ENCODE peak calls at places on chromosomes 11 and 22, in ten cellular contexts. One of them, this sample, is unnamed.

GRCh38 chr11:33505140-33505539 is 195.5 kb downstream of the C11orf91 start:
- DNase-seq in epithelial cell of proximal tubule: no peak
- DNase-seq in SK-N-SH: no peak
- DNase-seq in uterus: no peak
- DNase-seq in gastrocnemius medialis: no peak
- DNase-seq in suprapubic skin: no peak
- DNase-seq in heart left ventricle: no peak
- DNase-seq in coronary artery: no peak
- DNase-seq in psoas muscle: no peak
- DNase-seq in cardiac fibroblast: no peak
- DNase-seq in this sample: no peak

GRCh38 chr11:43921561-43922294 is 20.7 kb upstream of the C11orf96 start:
- DNase-seq in suprapubic skin: no peak
- DNase-seq in SK-N-SH: no peak
- DNase-seq in epithelial cell of proximal tubule: no peak
- DNase-seq in gastrocnemius medialis: no peak
- DNase-seq in heart left ventricle: no peak
- DNase-seq in coronary artery: no peak
- DNase-seq in cardiac fibroblast: no peak
- DNase-seq in uterus: no peak
- DNase-seq in psoas muscle: no peak
- DNase-seq in this sample: no peak

GRCh38 chr11:8608646-8609045 is 14.6 kb upstream of the STK33 start:
- DNase-seq in suprapubic skin: no peak
- DNase-seq in heart left ventricle: no peak
- DNase-seq in epithelial cell of proximal tubule: no peak
- DNase-seq in uterus: no peak
- DNase-seq in SK-N-SH: no peak
- DNase-seq in gastrocnemius medialis: no peak
- DNase-seq in coronary artery: peak
- DNase-seq in cardiac fibroblast: peak
- DNase-seq in psoas muscle: no peak
- DNase-seq in this sample: no peak

GRCh38 chr22:42604403-42604802 is 10.3 kb downstream of the POLDIP3 start:
- DNase-seq in suprapubic skin: no peak
- DNase-seq in gastrocnemius medialis: no peak
- DNase-seq in coronary artery: no peak
- DNase-seq in epithelial cell of proximal tubule: no peak
- DNase-seq in cardiac fibroblast: peak
- DNase-seq in psoas muscle: no peak
- DNase-seq in heart left ventricle: no peak
- DNase-seq in SK-N-SH: no peak
- DNase-seq in uterus: no peak
- DNase-seq in this sample: no peak

GRCh38 chr11:83241291-83241946 is 44.7 kb downstream of the CCDC90B start:
- DNase-seq in uterus: peak
- DNase-seq in SK-N-SH: peak
- DNase-seq in coronary artery: no peak
- DNase-seq in cardiac fibroblast: peak
- DNase-seq in gastrocnemius medialis: no peak
- DNase-seq in heart left ventricle: no peak
- DNase-seq in psoas muscle: no peak
- DNase-seq in epithelial cell of proximal tubule: no peak
- DNase-seq in suprapubic skin: no peak
- DNase-seq in this sample: no peak

GRCh38 chr11:76206327-76207081 is at the start of gene WNT11:
- DNase-seq in heart left ventricle: peak
- DNase-seq in uterus: peak
- DNase-seq in gastrocnemius medialis: no peak
- DNase-seq in coronary artery: no peak
- DNase-seq in SK-N-SH: peak
- DNase-seq in cardiac fibroblast: peak
- DNase-seq in suprapubic skin: no peak
- DNase-seq in psoas muscle: peak
- DNase-seq in epithelial cell of proximal tubule: no peak
- DNase-seq in this sample: peak

GRCh38 chr11:130071211-130071712 is 1.6 kb downstream of the APLP2 start:
- DNase-seq in coronary artery: no peak
- DNase-seq in uterus: no peak
- DNase-seq in cardiac fibroblast: peak
- DNase-seq in psoas muscle: no peak
- DNase-seq in heart left ventricle: no peak
- DNase-seq in gastrocnemius medialis: no peak
- DNase-seq in SK-N-SH: no peak
- DNase-seq in suprapubic skin: no peak
- DNase-seq in epithelial cell of proximal tubule: no peak
- DNase-seq in this sample: no peak

GRCh38 chr22:27207907-27208306 is 550.5 kb downstream of the MIAT start:
- DNase-seq in SK-N-SH: no peak
- DNase-seq in epithelial cell of proximal tubule: no peak
- DNase-seq in uterus: no peak
- DNase-seq in heart left ventricle: no peak
- DNase-seq in suprapubic skin: no peak
- DNase-seq in psoas muscle: no peak
- DNase-seq in coronary artery: peak
- DNase-seq in cardiac fibroblast: no peak
- DNase-seq in gastrocnemius medialis: no peak
- DNase-seq in this sample: no peak

GRCh38 chr11:42770444-42771065 is 541.2 kb upstream of the API5 start:
- DNase-seq in cardiac fibroblast: peak
- DNase-seq in psoas muscle: no peak
- DNase-seq in gastrocnemius medialis: no peak
- DNase-seq in heart left ventricle: no peak
- DNase-seq in suprapubic skin: no peak
- DNase-seq in uterus: no peak
- DNase-seq in SK-N-SH: peak
- DNase-seq in epithelial cell of proximal tubule: no peak
- DNase-seq in coronary artery: no peak
- DNase-seq in this sample: no peak

GRCh38 chr11:10930961-10931760 is 73.3 kb upstream of the ZBED5 start:
- DNase-seq in cardiac fibroblast: peak
- DNase-seq in epithelial cell of proximal tubule: no peak
- DNase-seq in coronary artery: peak
- DNase-seq in psoas muscle: peak
- DNase-seq in gastrocnemius medialis: peak
- DNase-seq in heart left ventricle: peak
- DNase-seq in SK-N-SH: peak
- DNase-seq in suprapubic skin: peak
- DNase-seq in uterus: peak
- DNase-seq in this sample: peak

GRCh38 chr22:46798041-46798365 is 35.6 kb downstream of the TBC1D22A start:
- DNase-seq in psoas muscle: no peak
- DNase-seq in suprapubic skin: no peak
- DNase-seq in gastrocnemius medialis: no peak
- DNase-seq in coronary artery: no peak
- DNase-seq in cardiac fibroblast: no peak
- DNase-seq in epithelial cell of proximal tubule: no peak
- DNase-seq in heart left ventricle: no peak
- DNase-seq in uterus: no peak
- DNase-seq in SK-N-SH: no peak
- DNase-seq in this sample: no peak

GRCh38 chr22:46799626-46800025 is 37.2 kb downstream of the TBC1D22A start:
- DNase-seq in psoas muscle: no peak
- DNase-seq in cardiac fibroblast: no peak
- DNase-seq in uterus: no peak
- DNase-seq in suprapubic skin: peak
- DNase-seq in gastrocnemius medialis: no peak
- DNase-seq in epithelial cell of proximal tubule: no peak
- DNase-seq in heart left ventricle: no peak
- DNase-seq in SK-N-SH: no peak
- DNase-seq in coronary artery: peak
- DNase-seq in this sample: no peak

GRCh38 chr22:46797355-46797754 is 34.9 kb downstream of the TBC1D22A start:
- DNase-seq in suprapubic skin: no peak
- DNase-seq in coronary artery: peak
- DNase-seq in cardiac fibroblast: peak
- DNase-seq in epithelial cell of proximal tubule: no peak
- DNase-seq in heart left ventricle: no peak
- DNase-seq in psoas muscle: no peak
- DNase-seq in SK-N-SH: no peak
- DNase-seq in gastrocnemius medialis: no peak
- DNase-seq in uterus: no peak
- DNase-seq in this sample: no peak

GRCh38 chr22:46800102-46800857 is 37.8 kb downstream of the TBC1D22A start:
- DNase-seq in coronary artery: peak
- DNase-seq in uterus: no peak
- DNase-seq in gastrocnemius medialis: no peak
- DNase-seq in suprapubic skin: peak
- DNase-seq in cardiac fibroblast: no peak
- DNase-seq in epithelial cell of proximal tubule: no peak
- DNase-seq in SK-N-SH: no peak
- DNase-seq in heart left ventricle: no peak
- DNase-seq in psoas muscle: no peak
- DNase-seq in this sample: no peak

DNA sequence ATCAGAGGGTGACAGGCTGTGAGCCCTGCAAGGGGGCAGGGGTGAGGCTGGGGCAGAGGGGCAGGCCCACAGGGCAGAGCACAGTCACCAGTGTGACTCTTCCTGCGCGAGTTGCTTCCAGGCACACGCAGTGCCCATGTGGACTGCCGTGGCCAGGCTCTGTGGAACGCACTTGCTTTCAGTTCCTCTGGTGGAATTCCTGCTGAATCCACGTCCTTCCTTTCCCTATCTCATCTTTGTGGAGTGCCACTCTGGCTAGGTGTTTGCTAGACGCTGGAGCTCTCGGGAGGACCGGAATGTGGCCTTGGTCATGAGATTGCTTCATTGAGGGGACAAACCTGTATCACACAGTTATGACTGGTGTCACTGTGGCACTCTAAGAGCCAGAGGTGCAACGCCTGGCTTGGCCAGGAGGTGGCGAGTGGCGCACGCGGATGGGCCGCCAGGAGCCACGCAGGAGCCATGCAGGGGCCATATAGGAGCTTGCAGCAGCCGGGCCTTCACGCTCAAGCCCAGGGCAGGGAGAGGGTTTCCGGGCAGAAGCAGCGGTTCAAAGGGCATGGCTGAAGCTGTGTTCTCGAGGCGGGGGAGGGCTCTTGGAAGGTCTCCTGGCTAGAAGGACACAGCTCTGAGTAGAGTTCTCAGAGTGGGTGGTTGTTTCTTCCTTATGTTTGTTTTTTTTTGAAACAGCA is 36.1 kb downstream of the TBC1D22A start:
- DNase-seq in gastrocnemius medialis: no peak
- DNase-seq in epithelial cell of proximal tubule: no peak
- DNase-seq in uterus: peak
- DNase-seq in psoas muscle: peak
- DNase-seq in suprapubic skin: peak
- DNase-seq in cardiac fibroblast: peak
- DNase-seq in heart left ventricle: peak
- DNase-seq in SK-N-SH: peak
- DNase-seq in coronary artery: peak
- DNase-seq in this sample: peak
- TF ChIP-seq CTCF in gastrocnemius medialis: peak
- TF ChIP-seq CTCF in epithelial cell of proximal tubule: peak
- TF ChIP-seq CTCF in uterus: peak
- TF ChIP-seq CTCF in psoas muscle: peak
- TF ChIP-seq CTCF in suprapubic skin: peak
- TF ChIP-seq CTCF in cardiac fibroblast: peak
- TF ChIP-seq CTCF in heart left ventricle: peak
- TF ChIP-seq CTCF in SK-N-SH: peak
- TF ChIP-seq CTCF in coronary artery: peak
- TF ChIP-seq CTCF in this sample: peak

DNA sequence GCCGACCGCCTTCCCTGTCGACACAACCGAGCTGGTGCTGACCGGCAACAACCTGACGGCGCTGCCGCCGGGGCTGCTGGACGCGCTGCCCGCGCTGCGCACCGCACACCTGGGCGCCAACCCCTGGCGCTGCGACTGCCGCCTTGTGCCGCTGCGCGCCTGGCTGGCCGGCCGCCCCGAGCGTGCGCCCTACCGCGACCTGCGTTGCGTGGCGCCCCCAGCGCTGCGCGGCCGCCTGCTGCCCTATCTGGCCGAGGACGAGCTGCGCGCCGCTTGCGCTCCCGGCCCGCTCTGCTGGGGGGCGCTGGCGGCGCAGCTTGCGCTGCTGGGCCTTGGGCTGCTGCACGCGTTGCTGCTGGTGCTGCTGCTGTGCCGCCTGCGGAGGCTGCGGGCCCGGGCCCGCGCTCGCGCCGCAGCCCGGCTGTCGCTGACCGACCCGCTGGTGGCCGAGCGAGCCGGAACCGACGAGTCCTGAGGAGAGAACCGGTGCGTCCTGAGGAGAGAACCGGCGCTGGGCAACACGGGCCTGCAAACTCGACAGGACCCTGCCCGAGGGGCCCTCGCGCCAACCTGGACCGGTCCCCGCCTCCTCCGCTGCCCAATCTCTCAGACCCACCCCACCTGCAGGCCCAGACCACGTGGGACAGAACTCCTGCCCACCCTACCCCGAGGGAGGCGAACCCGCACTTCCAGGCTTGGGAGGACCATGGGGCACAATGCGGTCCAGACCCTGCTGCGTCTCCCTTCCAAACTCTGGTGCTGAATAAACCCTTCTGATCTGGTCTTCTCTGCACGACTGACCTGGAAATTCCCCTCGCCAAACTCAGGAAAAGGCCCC is 870 bp downstream of the GP1BB start:
- DNase-seq in SK-N-SH: no peak
- DNase-seq in coronary artery: no peak
- DNase-seq in gastrocnemius medialis: no peak
- DNase-seq in cardiac fibroblast: peak
- DNase-seq in epithelial cell of proximal tubule: no peak
- DNase-seq in heart left ventricle: no peak
- DNase-seq in suprapubic skin: no peak
- DNase-seq in psoas muscle: no peak
- DNase-seq in uterus: no peak
- DNase-seq in this sample: no peak
- TF ChIP-seq CTCF in SK-N-SH: no peak
- TF ChIP-seq CTCF in coronary artery: no peak
- TF ChIP-seq CTCF in gastrocnemius medialis: no peak
- TF ChIP-seq CTCF in cardiac fibroblast: no peak
- TF ChIP-seq CTCF in epithelial cell of proximal tubule: no peak
- TF ChIP-seq CTCF in heart left ventricle: no peak
- TF ChIP-seq CTCF in suprapubic skin: no peak
- TF ChIP-seq CTCF in psoas muscle: no peak
- TF ChIP-seq CTCF in uterus: no peak
- TF ChIP-seq CTCF in this sample: no peak

DNA sequence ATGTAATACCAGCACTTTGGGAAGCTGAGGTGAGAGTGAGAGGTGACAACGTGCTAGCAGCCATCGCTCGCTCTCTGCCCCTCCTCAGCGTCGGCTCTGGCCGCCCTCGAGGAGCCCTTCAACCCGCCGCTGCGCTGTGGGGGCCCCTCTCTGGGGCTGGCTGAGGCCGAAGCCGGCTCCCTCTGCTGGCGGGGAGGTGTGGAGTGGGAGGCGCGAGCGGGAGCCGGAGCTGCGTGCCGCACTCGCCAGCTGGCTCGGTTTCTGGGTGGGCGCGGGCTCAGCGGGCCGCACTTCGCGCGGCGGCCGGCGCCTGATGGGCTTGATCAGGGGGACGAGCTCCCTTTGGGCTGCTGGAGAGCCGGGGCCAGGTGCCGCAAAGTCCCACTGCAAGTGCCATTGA is 98.9 kb upstream of the UBASH3B start:
- DNase-seq in suprapubic skin: no peak
- DNase-seq in gastrocnemius medialis: no peak
- DNase-seq in psoas muscle: peak
- DNase-seq in heart left ventricle: peak
- DNase-seq in cardiac fibroblast: peak
- DNase-seq in uterus: no peak
- DNase-seq in SK-N-SH: no peak
- DNase-seq in epithelial cell of proximal tubule: no peak
- DNase-seq in coronary artery: no peak
- DNase-seq in this sample: no peak
- TF ChIP-seq CTCF in suprapubic skin: no peak
- TF ChIP-seq CTCF in gastrocnemius medialis: no peak
- TF ChIP-seq CTCF in psoas muscle: no peak
- TF ChIP-seq CTCF in heart left ventricle: no peak
- TF ChIP-seq CTCF in cardiac fibroblast: peak
- TF ChIP-seq CTCF in uterus: no peak
- TF ChIP-seq CTCF in SK-N-SH: no peak
- TF ChIP-seq CTCF in epithelial cell of proximal tubule: peak
- TF ChIP-seq CTCF in coronary artery: no peak
- TF ChIP-seq CTCF in this sample: no peak

GRCh38 chr22:20582171-20582511 is 74.7 kb downstream of the MED15 start:
- DNase-seq in cardiac fibroblast: no peak
- DNase-seq in SK-N-SH: no peak
- DNase-seq in psoas muscle: no peak
- DNase-seq in heart left ventricle: no peak
- DNase-seq in uterus: no peak
- DNase-seq in suprapubic skin: no peak
- DNase-seq in gastrocnemius medialis: no peak
- DNase-seq in coronary artery: no peak
- DNase-seq in epithelial cell of proximal tubule: no peak
- DNase-seq in this sample: no peak
- TF ChIP-seq CTCF in cardiac fibroblast: no peak
- TF ChIP-seq CTCF in SK-N-SH: no peak
- TF ChIP-seq CTCF in psoas muscle: no peak
- TF ChIP-seq CTCF in heart left ventricle: no peak
- TF ChIP-seq CTCF in uterus: no peak
- TF ChIP-seq CTCF in suprapubic skin: no peak
- TF ChIP-seq CTCF in gastrocnemius medialis: no peak
- TF ChIP-seq CTCF in coronary artery: no peak
- TF ChIP-seq CTCF in epithelial cell of proximal tubule: no peak
- TF ChIP-seq CTCF in this sample: no peak